ENCODE peak calls at places on chromosomes 1 and 21, in ten cellular contexts. L is transverse colon, F is endothelial cell of umbilical vein, O is GM23338, X is GM12878, H is K562, R is sigmoid colon, C is SK-N-SH, S is suprapubic skin, V is prostate gland. B is an unnamed sample.

GRCh38 chr21:33395866-33396265 is 7.3 kb upstream of the IFNGR2 start:
- DNase-seq in F (no peak), L (no peak), H (no peak), S (no peak), C (no peak), R (no peak), V (no peak), O (no peak), X (no peak), B (no peak)

GRCh38 chr1:9281071-9281827 is 11.4 kb upstream of the SPSB1 start:
- DNase-seq in R (no peak), F (no peak), C (no peak), L (no peak), V (no peak), X (no peak), O (no peak), S (no peak), H (no peak), B (no peak)

GRCh38 chr1:22388666-22389455 is 62.8 kb upstream of the ZBTB40 start:
- DNase-seq in V (no peak), X (no peak), R (no peak), O (no peak), F (no peak), C (no peak), H (no peak), S (no peak), L (no peak), B (no peak)

GRCh38 chr1:12153181-12153785 is 13.5 kb upstream of the TNFRSF1B start:
- DNase-seq in L (peak; percentile 53), V (no peak), C (no peak), O (no peak), S (no peak), F (peak; percentile 49), X (peak; percentile 78), H (no peak), R (no peak), B (no peak)

GRCh38 chr1:95116666-95117206 is 419 bp upstream of the TLCD4 start:
- DNase-seq in V (peak; percentile 60), X (no peak), O (peak; percentile 92), S (no peak), F (peak; percentile 50), R (peak; percentile 75), H (peak; percentile 73), C (peak; percentile 83), L (peak; percentile 79), B (peak; percentile 38)

GRCh38 chr1:80153762-80154555 is 1147.4 kb upstream of the ADGRL4 start:
- DNase-seq in F (no peak), O (peak; percentile 41), X (no peak), V (no peak), S (peak; percentile 43), R (no peak), L (no peak), H (no peak), C (no peak), B (no peak)

GRCh38 chr1:19220991-19221390 is 10.9 kb upstream of the UBR4 start:
- DNase-seq in O (no peak), C (no peak), S (no peak), R (peak; percentile 72), H (no peak), L (no peak), F (no peak), X (no peak), V (no peak), B (no peak)

GRCh38 chr1:186605762-186606350 is 74.4 kb downstream of the PTGS2 start:
- DNase-seq in L (peak; percentile 30), S (no peak), H (no peak), C (peak; percentile 14), V (no peak), O (peak; percentile 86), R (peak; percentile 69), F (peak; percentile 75), X (no peak), B (no peak)

GRCh38 chr1:29122662-29122986 is 1.1 kb downstream of the TMEM200B start:
- DNase-seq in H (no peak), O (peak; percentile 53), C (peak; percentile 49), V (no peak), S (peak; percentile 90), L (peak; percentile 55), R (peak; percentile 91), X (no peak), F (peak; percentile 19), B (peak; percentile 61)

GRCh38 chr1:214983126-214983869 is 99.2 kb upstream of the KCNK2 start:
- DNase-seq in X (no peak), L (no peak), C (no peak), O (no peak), R (no peak), V (no peak), H (no peak), S (no peak), F (no peak), B (no peak)

GRCh38 chr1:171532520-171532919 is 47.2 kb downstream of the PRRC2C start:
- DNase-seq in F (no peak), V (no peak), L (no peak), S (no peak), X (no peak), C (no peak), R (no peak), O (no peak), H (no peak), B (no peak)
- H3K36me3 ChIP-seq in F (peaks cover 40% of the 10 kb centered on the region), V (peaks cover 14% of the 10 kb centered on the region), L (peaks cover 97% of the 10 kb centered on the region), S (peaks cover 88% of the 10 kb centered on the region), X (peaks cover 11% of the 10 kb centered on the region), C (peaks cover 89% of the 10 kb centered on the region), R (peaks cover 57% of the 10 kb centered on the region), O (peaks cover 82% of the 10 kb centered on the region), H (peaks cover 99% of the 10 kb centered on the region), B (no peaks in the 10 kb centered on the region)

GRCh38 chr1:116556289-116557006 is 14.4 kb downstream of the CD58 start:
- DNase-seq in H (peak; percentile 57), V (peak; percentile 40), C (no peak), L (peak; percentile 80), S (peak; percentile 79), O (no peak), F (no peak), R (peak; percentile 77), X (peak; percentile 96), B (peak; percentile 19)
- TF ChIP-seq CTCF in H (no peak), V (no peak), C (no peak), L (no peak), S (no peak), O (no peak), F (no peak), R (no peak), X (no peak), B (no peak)

GRCh38 chr1:115255154-115255553 is 82.9 kb downstream of the NGF start:
- DNase-seq in O (no peak), V (no peak), H (no peak), F (no peak), C (no peak), X (no peak), R (no peak), L (no peak), S (no peak), B (no peak)

GRCh38 chr1:115252585-115252984 is 85.5 kb downstream of the NGF start:
- DNase-seq in F (no peak), C (peak; percentile 45), L (no peak), V (no peak), O (no peak), X (no peak), R (no peak), S (no peak), H (no peak), B (no peak)

GRCh38 chr1:115251340-115251748 is 86.7 kb downstream of the NGF start:
- DNase-seq in F (no peak), O (no peak), X (no peak), L (no peak), C (no peak), H (no peak), R (no peak), S (no peak), V (no peak), B (no peak)

GRCh38 chr1:115246526-115246925 is 91.5 kb downstream of the NGF start:
- DNase-seq in S (no peak), V (no peak), C (no peak), L (no peak), R (no peak), X (no peak), H (no peak), O (no peak), F (no peak), B (no peak)

DNA sequence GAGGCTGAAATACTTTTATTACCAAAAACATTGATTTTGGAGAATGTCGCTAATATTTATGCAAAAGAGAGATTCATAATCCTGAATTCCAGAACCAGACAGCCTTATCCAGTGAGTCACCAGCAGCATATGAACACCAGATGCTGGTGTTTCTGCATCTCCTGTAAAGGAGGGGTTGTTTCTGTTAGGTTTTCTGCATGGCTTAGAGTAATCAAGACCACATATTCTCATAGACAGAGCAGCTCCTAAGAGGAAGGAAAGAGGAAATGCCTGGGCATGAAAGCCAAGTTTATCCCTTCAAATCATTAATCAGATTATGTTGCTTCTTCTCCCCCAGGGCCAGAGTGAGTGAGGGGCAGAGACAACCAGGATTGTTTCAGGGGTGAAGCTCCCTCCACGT is 86.2 kb downstream of the NGF start:
- DNase-seq in S (no peak), O (no peak), R (no peak), X (no peak), F (no peak), C (peak; percentile 59), H (no peak), L (no peak), V (no peak), B (no peak)
- TF ChIP-seq POLR2AphosphoS5 in S (no peak), O (no peak), R (no peak), X (no peak), F (no peak), C (peak; percentile 93), H (no peak), L (no peak), V (no peak), B (no peak)

GRCh38 chr1:26854953-26855352 is 8.0 kb upstream of the SFN start:
- DNase-seq in C (no peak), S (no peak), O (no peak), V (peak; percentile 74), L (peak; percentile 85), H (no peak), R (peak; percentile 36), X (no peak), F (no peak), B (no peak)
- H3K36me3 ChIP-seq in C (peaks cover 55% of the 10 kb centered on the region), S (peaks cover 29% of the 10 kb centered on the region), O (peaks cover 4% of the 10 kb centered on the region), V (peaks cover 19% of the 10 kb centered on the region), L (peaks cover 12% of the 10 kb centered on the region), H (peaks cover 56% of the 10 kb centered on the region), R (peaks cover 27% of the 10 kb centered on the region), X (peaks cover 39% of the 10 kb centered on the region), F (peaks cover 12% of the 10 kb centered on the region), B (peaks cover 6% of the 10 kb centered on the region)

DNA sequence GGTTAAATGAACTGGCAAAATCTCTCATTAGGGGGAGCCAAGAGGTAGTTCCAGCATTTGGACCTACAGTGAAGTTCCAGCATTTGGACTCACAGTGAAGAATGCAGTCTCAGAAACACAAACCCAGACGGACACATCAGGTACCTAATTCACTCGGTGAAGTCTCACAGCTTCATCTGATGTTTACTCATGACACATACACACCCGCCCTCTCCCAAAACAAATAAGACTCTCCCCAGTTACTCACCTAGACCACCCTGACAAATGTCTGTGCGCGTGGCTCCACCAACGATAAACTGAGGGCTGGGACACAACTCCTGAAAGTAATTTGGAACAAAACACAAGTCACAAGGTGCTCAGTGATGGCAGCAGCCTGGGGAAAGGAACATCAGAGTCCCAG is 11.4 kb downstream of the CAPN8 start:
- DNase-seq in F (no peak), H (no peak), X (no peak), V (no peak), S (no peak), O (no peak), C (no peak), L (no peak), R (peak; percentile 25), B (no peak)
- TF ChIP-seq CTCF in F (no peak), H (no peak), X (no peak), V (no peak), S (no peak), O (no peak), C (no peak), L (no peak), R (no peak), B (no peak)

B was measured in breast epithelium.